ENCODE peak calls at places on chromosomes 12 and 14, in six cellular contexts. A is A172, M is hypothalamus, N is endothelial cell of umbilical vein, Q is HT1080, S is anterior cingulate cortex. G is an unnamed sample.

GRCh38 chr12:125999643-126000042 is 934.4 kb downstream of the AACS start:
- DNase-seq in A (no peak), M (no peak), N (no peak), Q (no peak), S (peak), G (no peak)

GRCh38 chr14:103418508-103418818 is 33.2 kb downstream of the MARK3 start:
- DNase-seq in A (peak), M (no peak), N (no peak), Q (peak), S (no peak), G (no peak)

GRCh38 chr14:20409226-20409625 is 4.1 kb downstream of the TEP1 start:
- DNase-seq in A (no peak), M (no peak), N (no peak), Q (peak), S (no peak), G (no peak)

GRCh38 chr12:120914794-120915193 is 10.6 kb upstream of the SPPL3 start:
- DNase-seq in A (no peak), M (no peak), N (no peak), Q (no peak), S (no peak), G (no peak)

GRCh38 chr12:107622005-107622404 is 63.6 kb upstream of the PWP1 start:
- DNase-seq in A (peak), M (no peak), N (no peak), Q (peak), S (no peak), G (no peak)

GRCh38 chr12:46546634-46547273 is 174.2 kb upstream of the SLC38A2 start:
- DNase-seq in A (no peak), M (no peak), N (no peak), Q (no peak), S (no peak), G (no peak)

GRCh38 chr12:50637870-50638481 is 125.9 kb upstream of the ATF1 start:
- DNase-seq in A (peak), M (no peak), N (peak), Q (peak), S (no peak), G (no peak)

GRCh38 chr14:53882684-53883083 is 73.9 kb downstream of the BMP4 start:
- DNase-seq in A (no peak), M (no peak), N (peak), Q (no peak), S (no peak), G (no peak)

GRCh38 chr14:23125933-23126524 is 7.0 kb upstream of the CEBPE start:
- DNase-seq in A (no peak), M (no peak), N (no peak), Q (no peak), S (no peak), G (no peak)

GRCh38 chr12:47741340-47741703 is 16.0 kb upstream of the ENDOU start:
- DNase-seq in A (peak), M (peak), N (peak), Q (peak), S (peak), G (peak)

GRCh38 chr14:54763761-54764160 is 138.9 kb downstream of the GCH1 start:
- DNase-seq in A (no peak), M (no peak), N (no peak), Q (no peak), S (no peak), G (no peak)

GRCh38 chr14:71212093-71212492 is 304.8 kb downstream of the PCNX1 start:
- DNase-seq in A (no peak), M (no peak), N (no peak), Q (no peak), S (peak), G (peak)

GRCh38 chr12:112664569-112664968 is 127.0 kb upstream of the RPH3A start:
- DNase-seq in A (no peak), M (no peak), N (no peak), Q (peak), S (no peak), G (no peak)

GRCh38 chr12:69106482-69107118 is 132.8 kb upstream of the CPSF6 start:
- DNase-seq in A (no peak), M (no peak), N (no peak), Q (no peak), S (no peak), G (no peak)

GRCh38 chr12:124725099-124725498 is 138.6 kb downstream of the SCARB1 start:
- DNase-seq in A (no peak), M (no peak), N (no peak), Q (no peak), S (no peak), G (no peak)

GRCh38 chr12:83156800-83157199 is 470.1 kb downstream of the TMTC2 start:
- DNase-seq in A (no peak), M (no peak), N (no peak), Q (no peak), S (no peak), G (no peak)

GRCh38 chr12:57772429-57773322 is at the start of gene EEF1AKMT3:
- DNase-seq in A (no peak), M (no peak), N (peak), Q (no peak), S (peak), G (peak)

GRCh38 chr12:16348435-16349131 is 1.1 kb downstream of the MGST1 start:
- DNase-seq in A (no peak), M (no peak), N (peak), Q (no peak), S (no peak), G (no peak)

GRCh38 chr14:60125918-60126317 is 34.2 kb downstream of the PCNX4 start:
- DNase-seq in A (no peak), M (no peak), N (no peak), Q (no peak), S (no peak), G (no peak)

GRCh38 chr14:69861170-69861569 is 18.0 kb upstream of the SMOC1 start:
- DNase-seq in A (no peak), M (no peak), N (no peak), Q (no peak), S (no peak), G (no peak)

GRCh38 chr12:113149361-113150150 is at the start of gene CFAP73:
- DNase-seq in A (peak), M (peak), N (peak), Q (peak), S (peak), G (no peak)

G was measured in cardiac septum.